ENCODE peak calls at places on chromosomes 12 and 14, in six cellular contexts. Q is osteoblast, D is Karpas-422, S is A549, K is HCT116, R is neural progenitor cell. I is an unnamed sample. For H3K4me1, the result is how much of the 10 kb centered on the place peaks cover.

GRCh38 chr12:26283046-26283445 is 87.7 kb downstream of the SSPN start:
- DNase-seq in Q (no peak), D (no peak), S (no peak), K (no peak), R (no peak), I (no peak)

GRCh38 chr12:10362325-10362724 is 27.5 kb downstream of the KLRK1 start:
- DNase-seq in Q (no peak), D (no peak), S (no peak), K (no peak), R (no peak), I (peak)

GRCh38 chr12:12081836-12082497 is 11.2 kb downstream of the BCL2L14 start:
- DNase-seq in Q (peak), D (peak), S (peak), K (peak), R (peak), I (peak)

GRCh38 chr14:70148911-70149675 is 39.7 kb downstream of the SLC8A3 start:
- DNase-seq in Q (no peak), D (no peak), S (no peak), K (no peak), R (no peak), I (no peak)

GRCh38 chr12:108109954-108110353 is 19.1 kb upstream of the WSCD2 start:
- DNase-seq in Q (no peak), D (no peak), S (no peak), K (no peak), R (no peak), I (no peak)

GRCh38 chr12:87160848-87161601 is 868.2 kb downstream of the C12orf50 start:
- DNase-seq in Q (no peak), D (no peak), S (no peak), K (no peak), R (no peak), I (peak)

GRCh38 chr14:26730929-26731618 is 133.2 kb upstream of the NOVA1 start:
- DNase-seq in Q (peak), D (peak), S (no peak), K (no peak), R (peak), I (no peak)

GRCh38 chr14:79044894-79045624 is 874.9 kb downstream of the NRXN3 start:
- DNase-seq in Q (no peak), D (no peak), S (peak), K (no peak), R (peak), I (peak)

GRCh38 chr12:109767991-109768900 is 54.6 kb downstream of the FAM222A start:
- DNase-seq in Q (no peak), D (no peak), S (no peak), K (no peak), R (no peak), I (no peak)

GRCh38 chr14:80489513-80489912 is 278.2 kb upstream of the DIO2 start:
- DNase-seq in Q (no peak), D (no peak), S (no peak), K (no peak), R (no peak), I (no peak)

GRCh38 chr14:76918176-76918750 is 92.1 kb downstream of the LRRC74A start:
- DNase-seq in Q (peak), D (no peak), S (no peak), K (no peak), R (no peak), I (no peak)

GRCh38 chr14:76109087-76109880 is 42.4 kb upstream of the GPATCH2L start:
- DNase-seq in Q (no peak), D (no peak), S (no peak), K (no peak), R (no peak), I (no peak)

GRCh38 chr14:69701857-69702256 is 65.1 kb upstream of the SRSF5 start:
- DNase-seq in Q (no peak), D (no peak), S (no peak), K (no peak), R (no peak), I (no peak)

GRCh38 chr12:123937707-123938600 is 34.7 kb downstream of the CCDC92 start:
- DNase-seq in Q (no peak), D (no peak), S (no peak), K (no peak), R (no peak), I (no peak)

GRCh38 chr14:103819503-103820307 is 27.7 kb downstream of the PPP1R13B start:
- DNase-seq in Q (peak), D (no peak), S (no peak), K (no peak), R (peak), I (peak)

GRCh38 chr12:28313631-28314030 is 123.4 kb downstream of the CCDC91 start:
- DNase-seq in Q (peak), D (no peak), S (no peak), K (no peak), R (no peak), I (peak)

GRCh38 chr12:2959508-2960431 is 573 bp downstream of the TEAD4 start:
- DNase-seq in Q (peak), D (no peak), S (peak), K (no peak), R (peak), I (peak)

GRCh38 chr14:68562911-68563255 is 230.0 kb downstream of the ZFP36L1 start:
- DNase-seq in Q (no peak), D (no peak), S (no peak), K (no peak), R (no peak), I (no peak)
- H3K4me1 ChIP-seq in Q (under half), D (under half), S (under half), K (half or more), R (under half), I (under half)

DNA sequence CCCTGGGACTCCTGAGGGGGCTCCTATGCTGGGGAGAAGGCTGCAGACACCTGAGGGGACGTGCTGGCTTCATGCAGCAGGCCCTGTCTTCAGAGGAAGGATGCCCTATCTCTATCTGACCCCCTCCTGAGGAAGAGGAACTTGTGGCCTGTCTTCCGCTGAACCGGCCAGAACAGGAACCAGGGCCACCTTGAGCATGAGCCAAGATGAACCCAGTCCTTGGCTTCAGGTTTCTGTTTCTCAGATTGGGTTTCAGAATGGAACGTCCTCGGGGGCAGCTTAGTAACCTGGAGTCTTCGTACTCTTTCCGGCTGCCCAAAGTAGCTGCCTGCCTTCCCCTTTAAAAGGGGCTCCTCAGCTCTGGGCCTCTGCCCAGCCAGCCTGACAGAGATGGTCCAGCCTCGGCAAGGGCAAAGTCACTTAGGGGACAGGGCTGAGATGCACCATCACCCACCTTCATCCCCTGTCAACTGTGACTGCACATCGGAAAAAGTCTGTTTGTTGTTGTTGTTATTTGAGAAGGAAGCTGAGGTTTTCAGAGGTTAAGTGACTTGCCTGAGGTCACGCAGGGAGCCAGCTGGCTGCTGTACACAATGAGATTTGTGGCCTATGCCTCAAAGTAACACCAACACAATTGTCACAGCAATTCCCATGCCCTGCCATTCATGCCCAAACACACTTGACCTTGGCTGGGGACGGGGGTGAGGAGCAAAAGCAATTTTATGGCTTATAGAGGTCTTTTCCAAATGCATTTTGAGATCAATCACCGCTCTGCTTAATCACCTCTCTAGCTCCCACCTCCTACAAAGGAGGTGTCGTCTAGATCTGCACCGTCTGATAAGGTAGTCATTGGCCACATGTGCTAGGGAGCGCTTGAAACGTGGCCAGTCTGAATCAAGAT is 13.4 kb downstream of the ASB2 start:
- DNase-seq in Q (peak), D (peak), S (no peak), K (no peak), R (no peak), I (no peak)
- H3K4me2 ChIP-seq in Q (no peak), D (no peak), S (no peak), K (peak), R (no peak), I (no peak)

DNA sequence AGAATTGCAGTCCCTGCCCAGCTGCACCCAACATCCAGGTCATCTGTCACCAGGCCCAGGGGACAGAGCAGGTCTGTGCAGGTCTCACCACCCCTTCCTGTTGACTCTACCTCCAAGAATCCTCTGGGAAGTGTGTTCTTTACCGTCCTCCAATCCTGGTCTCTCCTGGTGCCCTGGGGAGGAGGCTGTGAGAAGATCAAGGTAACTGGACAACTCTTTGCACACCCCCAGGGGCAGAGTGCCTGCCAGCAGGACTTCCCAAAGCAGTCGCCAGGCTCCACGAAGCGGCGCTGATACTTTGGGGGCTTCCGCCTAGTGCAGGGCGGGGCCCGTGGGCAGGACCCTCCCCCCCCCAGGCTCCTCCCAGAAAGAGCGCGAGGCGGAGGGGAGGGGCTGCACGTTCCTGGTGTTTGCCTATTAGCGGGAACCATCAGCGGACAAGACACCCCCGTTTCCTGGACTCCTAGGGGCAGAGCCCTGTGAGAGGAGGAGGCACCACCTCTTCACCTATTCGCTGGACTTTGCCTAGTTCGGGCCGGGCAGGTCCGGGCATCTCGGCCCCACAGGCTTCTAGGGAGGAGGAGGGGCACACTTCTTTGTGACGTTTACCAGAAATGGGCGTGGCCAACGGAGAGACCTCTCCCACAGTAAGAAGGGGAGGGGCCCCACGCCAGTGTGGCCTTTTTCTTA is 918.0 kb downstream of the AACS start:
- DNase-seq in Q (no peak), D (no peak), S (peak), K (no peak), R (peak), I (no peak)
- H3K27ac ChIP-seq in Q (no peak), D (no peak), S (no peak), K (no peak), R (peak), I (peak)

GRCh38 chr14:99527427-99528076 is 46.3 kb downstream of the CCNK start:
- DNase-seq in Q (no peak), D (no peak), S (no peak), K (no peak), R (no peak), I (no peak)
- H3K4me1 ChIP-seq in Q (under half), D (under half), S (half or more), K (under half), R (half or more), I (under half)

I was measured in mammary epithelial cell.